ENCODE peak calls at places on chromosomes 6 and 20, in ten cellular contexts. D is A172; T is hepatocyte; H is EH; C is nucleus accumbens; L is left ventricle myocardium inferior; E is PC-3; Y is T-cell; F is activated CD4-positive, alpha-beta memory T cell treated with anti-CD3 and anti-CD28 coated beads, Interleukin-2, amount 10 ng/mL, durations not matched to agents 7 days and 5 days; Q is pancreas. M is an unnamed sample.

GRCh38 chr20:61939691-61940360 is 125.9 kb downstream of the TAF4 start:
- DNase-seq in D (no peak), T (no peak), H (no peak), C (no peak), L (no peak), E (no peak), Y (no peak), F (no peak), Q (no peak), M (no peak)

GRCh38 chr6:40950986-40951730 is 87.9 kb downstream of the UNC5CL start:
- DNase-seq in D (peak), T (no peak), H (peak), C (no peak), L (no peak), E (peak), Y (no peak), F (no peak), Q (no peak), M (no peak)

GRCh38 chr6:108714012-108714773 is 134.0 kb upstream of the ARMC2 start:
- DNase-seq in D (no peak), T (no peak), H (peak), C (no peak), L (no peak), E (no peak), Y (peak), F (peak), Q (no peak), M (no peak)

GRCh38 chr6:42276008-42276890 is 58.6 kb upstream of the MRPS10 start:
- DNase-seq in D (no peak), T (peak), H (no peak), C (no peak), L (peak), E (no peak), Y (no peak), F (no peak), Q (no peak), M (no peak)

GRCh38 chr20:56843386-56843785 is 214.3 kb downstream of the TFAP2C start:
- DNase-seq in D (no peak), T (no peak), H (no peak), C (no peak), L (no peak), E (no peak), Y (no peak), F (no peak), Q (no peak), M (no peak)

GRCh38 chr6:120279706-120280105 is 930.1 kb upstream of the MAN1A1 start:
- DNase-seq in D (no peak), T (no peak), H (no peak), C (no peak), L (no peak), E (no peak), Y (no peak), F (no peak), Q (no peak), M (no peak)

GRCh38 chr20:59620860-59621485 is 16.6 kb downstream of the PHACTR3 start:
- DNase-seq in D (no peak), T (no peak), H (no peak), C (no peak), L (no peak), E (no peak), Y (no peak), F (no peak), Q (no peak), M (no peak)

GRCh38 chr20:38032585-38033329 is 499 bp downstream of the TTI1 start:
- DNase-seq in D (no peak), T (no peak), H (no peak), C (no peak), L (no peak), E (no peak), Y (no peak), F (no peak), Q (no peak), M (no peak)

GRCh38 chr6:108120311-108120710 is 45.5 kb upstream of the NR2E1 start:
- DNase-seq in D (no peak), T (no peak), H (no peak), C (no peak), L (no peak), E (no peak), Y (no peak), F (no peak), Q (no peak), M (no peak)

GRCh38 chr6:35776364-35777215 is at the start of gene CLPSL2:
- DNase-seq in D (no peak), T (peak), H (no peak), C (no peak), L (no peak), E (peak), Y (no peak), F (no peak), Q (peak), M (no peak)

M was measured in T follicular helper cell.